ENCODE peak calls at places on chromosome 9, in five cellular contexts. Z, W, U, F and P are unnamed samples.

GRCh38 chr9:115164511-115164974 is 46.6 kb upstream of the TNC start:
- DNase-seq in Z (peak; percentile 2), W (peak; percentile 80), U (no peak), F (peak; percentile 10), P (peak; percentile 93)

GRCh38 chr9:127899200-127899943 is at the start of gene ST6GALNAC6:
- DNase-seq in Z (no peak), W (peak; percentile 71), U (peak; percentile 92), F (peak; percentile 88), P (peak; percentile 68)

GRCh38 chr9:91943876-91944470 is 6.1 kb downstream of the ROR2 start:
- DNase-seq in Z (no peak), W (no peak), U (no peak), F (no peak), P (no peak)

GRCh38 chr9:14989811-14990210 is 79.6 kb upstream of the FREM1 start:
- DNase-seq in Z (no peak), W (no peak), U (no peak), F (no peak), P (peak; percentile 6)

GRCh38 chr9:18982246-18982589 is 50.8 kb downstream of the SAXO1 start:
- DNase-seq in Z (no peak), W (no peak), U (no peak), F (no peak), P (peak; percentile 44)

GRCh38 chr9:15357050-15357653 is 50.1 kb upstream of the TTC39B start:
- DNase-seq in Z (peak; percentile 60), W (no peak), U (no peak), F (peak; percentile 8), P (no peak)

GRCh38 chr9:96644137-96644536 is 11.0 kb downstream of the PRXL2C start:
- DNase-seq in Z (peak; percentile 92), W (no peak), U (no peak), F (no peak), P (peak; percentile 1)

GRCh38 chr9:20658677-20659473 is 25.2 kb upstream of the FOCAD start:
- DNase-seq in Z (no peak), W (peak; percentile 23), U (no peak), F (peak; percentile 30), P (peak; percentile 20)

GRCh38 chr9:137194388-137194787 is 5.9 kb downstream of the SSNA1 start:
- DNase-seq in Z (no peak), W (no peak), U (no peak), F (peak; percentile 42), P (no peak)

GRCh38 chr9:1979815-1980367 is 35.3 kb upstream of the SMARCA2 start:
- DNase-seq in Z (no peak), W (peak; percentile 93), U (no peak), F (no peak), P (no peak)

GRCh38 chr9:125829743-125830142 is 82.6 kb downstream of the PBX3 start:
- DNase-seq in Z (no peak), W (peak; percentile 19), U (no peak), F (no peak), P (no peak)

GRCh38 chr9:99173570-99174504 is 47.9 kb downstream of the ALG2 start:
- DNase-seq in Z (peak; percentile 87), W (no peak), U (no peak), F (peak; percentile 69), P (no peak)

GRCh38 chr9:135212961-135213360 is 125.5 kb downstream of the OLFM1 start:
- DNase-seq in Z (no peak), W (no peak), U (no peak), F (no peak), P (no peak)

GRCh38 chr9:136952876-136953770 is 1.1 kb downstream of the LCN12 start:
- DNase-seq in Z (no peak), W (no peak), U (no peak), F (no peak), P (no peak)

GRCh38 chr9:82513242-82513750 is 524.7 kb downstream of the SPATA31D1 start:
- DNase-seq in Z (no peak), W (peak; percentile 89), U (no peak), F (no peak), P (no peak)

GRCh38 chr9:5435912-5436311 is 1.8 kb downstream of the PLGRKT start:
- DNase-seq in Z (no peak), W (peak; percentile 26), U (no peak), F (no peak), P (peak; percentile 55)

GRCh38 chr9:127059030-127059429 is 63.4 kb downstream of the ANGPTL2 start:
- DNase-seq in Z (no peak), W (no peak), U (no peak), F (no peak), P (no peak)

GRCh38 chr9:15642369-15642962 is 89.6 kb downstream of the CCDC171 start:
- DNase-seq in Z (peak; percentile 50), W (peak; percentile 38), U (peak; percentile 9), F (peak; percentile 45), P (peak; percentile 46)

GRCh38 chr9:20349568-20349967 is 272.7 kb downstream of the MLLT3 start:
- DNase-seq in Z (no peak), W (no peak), U (no peak), F (no peak), P (no peak)

GRCh38 chr9:34158362-34158869 is 20.4 kb upstream of the UBAP1 start:
- DNase-seq in Z (peak; percentile 79), W (peak; percentile 98), U (peak; percentile 73), F (no peak), P (peak; percentile 75)

GRCh38 chr9:35156781-35157180 is 5.0 kb upstream of the UNC13B start:
- DNase-seq in Z (no peak), W (no peak), U (no peak), F (no peak), P (no peak)

GRCh38 chr9:96460877-96461276 is 10.9 kb downstream of the HABP4 start:
- DNase-seq in Z (no peak), W (no peak), U (no peak), F (no peak), P (no peak)

GRCh38 chr9:79196606-79197005 is 375.2 kb upstream of the TLE4 start:
- DNase-seq in Z (no peak), W (peak; percentile 95), U (no peak), F (no peak), P (no peak)

GRCh38 chr9:3285365-3286161 is 240.2 kb downstream of the RFX3 start:
- DNase-seq in Z (no peak), W (peak; percentile 76), U (no peak), F (no peak), P (no peak)

GRCh38 chr9:114433086-114433485 is 45.3 kb upstream of the AKNA start:
- DNase-seq in Z (no peak), W (no peak), U (no peak), F (no peak), P (no peak)

GRCh38 chr9:128762664-128763449 is 8.9 kb downstream of the ZER1 start:
- DNase-seq in Z (peak; percentile 75), W (no peak), U (no peak), F (no peak), P (no peak)

GRCh38 chr9:114677418-114677817 is 4.6 kb downstream of the TEX48 start:
- DNase-seq in Z (peak; percentile 41), W (peak; percentile 100), U (peak; percentile 53), F (no peak), P (peak; percentile 97)

GRCh38 chr9:23821400-23822181 is 4.4 kb downstream of the ELAVL2 start:
- DNase-seq in Z (no peak), W (peak; percentile 22), U (no peak), F (peak; percentile 89), P (peak; percentile 54)

GRCh38 chr9:7613931-7614330 is 185.6 kb downstream of the DMAC1 start:
- DNase-seq in Z (no peak), W (no peak), U (no peak), F (no peak), P (no peak)

GRCh38 chr9:101445353-101446029 is 9.9 kb upstream of the ALDOB start:
- DNase-seq in Z (peak; percentile 73), W (no peak), U (no peak), F (no peak), P (no peak)

GRCh38 chr9:131755541-131756198 is 15.8 kb upstream of the RAPGEF1 start:
- DNase-seq in Z (peak; percentile 74), W (peak; percentile 68), U (peak; percentile 67), F (peak; percentile 93), P (peak; percentile 77)

GRCh38 chr9:136053757-136054142 is 41.3 kb downstream of the NACC2 start:
- DNase-seq in Z (no peak), W (no peak), U (no peak), F (no peak), P (no peak)

GRCh38 chr9:105187781-105188180 is 56.7 kb upstream of the SLC44A1 start:
- DNase-seq in Z (peak; percentile 15), W (peak; percentile 91), U (no peak), F (no peak), P (peak; percentile 86)

GRCh38 chr9:80968611-80969010 is 720.7 kb downstream of the TLE1 start:
- DNase-seq in Z (no peak), W (peak; percentile 92), U (no peak), F (no peak), P (peak; percentile 29)

GRCh38 chr9:133199648-133200321 is 9.3 kb downstream of the OBP2B start:
- DNase-seq in Z (no peak), W (no peak), U (no peak), F (no peak), P (no peak)
- TF ChIP-seq CTCF in Z (peak; percentile 30), W (no peak), U (peak; percentile 67), F (no peak), P (no peak)

DNA sequence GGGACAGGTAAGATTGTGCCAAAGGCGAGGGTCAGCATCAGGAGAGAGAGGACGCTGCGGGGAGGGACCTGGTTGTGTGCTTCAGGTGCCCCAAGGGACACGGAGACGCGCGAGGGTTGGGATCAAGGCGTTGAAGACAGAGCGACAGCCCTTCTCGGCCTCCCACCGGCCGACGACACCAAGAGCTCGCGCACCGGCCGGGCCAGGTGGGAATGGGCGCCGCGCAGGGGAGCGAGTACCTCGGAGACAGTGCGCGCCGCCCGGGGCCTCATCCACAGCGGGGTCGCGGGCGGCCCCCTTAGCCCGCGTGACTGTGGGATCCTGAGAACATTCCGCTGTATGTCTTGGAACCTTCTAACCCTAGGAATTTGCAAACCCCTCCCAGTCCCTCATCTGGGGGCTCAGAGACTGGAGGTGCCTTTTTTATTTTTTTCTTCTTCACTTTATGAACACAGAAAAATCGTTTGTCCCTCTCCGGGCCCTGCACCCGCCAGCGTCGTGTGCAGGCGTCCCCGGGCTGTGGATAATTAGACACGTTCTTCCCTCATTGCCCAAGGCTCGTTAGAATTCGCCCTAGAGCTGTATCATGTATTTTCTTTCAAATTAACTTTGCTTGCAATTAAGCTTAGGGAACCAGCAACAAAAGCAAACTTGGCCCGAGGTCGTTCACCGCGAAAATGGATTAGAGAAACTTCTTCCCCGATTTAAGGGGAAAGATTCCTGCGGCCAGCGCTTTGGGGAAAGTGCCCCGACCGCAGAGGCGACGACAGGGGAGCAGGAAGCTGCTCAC is 4.8 kb downstream of the FOXE1 start:
- DNase-seq in Z (no peak), W (no peak), U (no peak), F (peak; percentile 64), P (no peak)
- TF ChIP-seq EZH2 in Z (no peak), W (peak; percentile 26), U (no peak), F (peak; percentile 95), P (no peak)

DNA sequence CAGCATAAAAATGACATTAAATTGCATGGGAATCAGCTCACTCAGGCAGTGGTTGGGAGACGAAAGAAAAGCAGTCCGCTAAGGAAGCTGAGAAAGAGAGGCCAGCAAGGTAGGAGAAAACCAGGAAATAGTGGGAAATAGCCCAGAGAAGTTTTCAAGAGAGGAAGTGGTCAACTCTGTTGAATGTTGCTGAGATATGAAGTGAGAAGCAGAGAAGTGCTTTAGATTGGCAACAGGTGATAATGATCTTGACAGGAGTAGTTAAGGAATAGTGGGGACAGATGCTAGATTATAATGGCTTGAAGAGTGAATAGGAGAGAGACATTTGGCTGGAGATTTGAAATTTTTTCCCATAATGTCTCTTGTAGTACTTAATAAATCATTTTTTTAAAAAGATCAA is 30.8 kb downstream of the CNTRL start:
- DNase-seq in Z (no peak), W (no peak), U (peak; percentile 11), F (no peak), P (no peak)
- H3K9ac ChIP-seq in Z (no peak overlapping the region), W (no peak overlapping the region), U (no peak overlapping the region), F (no peak overlapping the region), P (no peak overlapping the region)

GRCh38 chr9:68416891-68417570 is 60.6 kb downstream of the PGM5 start:
- DNase-seq in Z (no peak), W (no peak), U (peak; percentile 25), F (peak; percentile 58), P (peak; percentile 49)
- TF ChIP-seq CTCF in Z (peak; percentile 33), W (peak; percentile 12), U (no peak), F (peak; percentile 49), P (peak; percentile 58)